ENCODE peak calls at places on chromosomes 6 and 20, in five cellular contexts. B is fibroblast of the aortic adventitia, Z is lung, E is psoas muscle, X is A549. S is an unnamed sample.

GRCh38 chr6:101181006-101181405 is 212.5 kb upstream of the GRIK2 start:
- DNase-seq in B (no peak), Z (no peak), E (no peak), X (no peak), S (no peak)

GRCh38 chr6:127118505-127119360 is at the start of gene RSPO3:
- DNase-seq in B (peak; percentile 42), Z (no peak), E (peak; percentile 38), X (peak; percentile 81), S (no peak)

GRCh38 chr6:106309766-106310373 is 15.7 kb downstream of the ATG5 start:
- DNase-seq in B (peak; percentile 54), Z (no peak), E (no peak), X (no peak), S (no peak)

GRCh38 chr20:57688864-57689263 is 21.0 kb downstream of the PMEPA1 start:
- DNase-seq in B (peak; percentile 32), Z (no peak), E (peak; percentile 54), X (no peak), S (no peak)

GRCh38 chr6:98824163-98824906 is 10.0 kb upstream of the POU3F2 start:
- DNase-seq in B (no peak), Z (no peak), E (no peak), X (no peak), S (no peak)

GRCh38 chr6:21999012-21999528 is 297.8 kb downstream of the PRL start:
- DNase-seq in B (peak; percentile 30), Z (no peak), E (no peak), X (no peak), S (no peak)

GRCh38 chr6:152094992-152095592 is 287.6 kb downstream of the ESR1 start:
- DNase-seq in B (peak; percentile 99), Z (peak; percentile 77), E (peak; percentile 84), X (peak; percentile 89), S (peak; percentile 71)

GRCh38 chr6:137800749-137801148 is 66.3 kb upstream of the TNFAIP3 start:
- DNase-seq in B (no peak), Z (no peak), E (no peak), X (no peak), S (no peak)

GRCh38 chr6:28742668-28743270 is 181.0 kb downstream of the TRIM27 start:
- DNase-seq in B (peak; percentile 43), Z (no peak), E (no peak), X (peak; percentile 91), S (no peak)

GRCh38 chr6:134317471-134318131 is at the start of gene SGK1:
- DNase-seq in B (peak; percentile 62), Z (no peak), E (peak; percentile 21), X (peak; percentile 18), S (no peak)

GRCh38 chr20:588476-588875 is 21.6 kb downstream of the TCF15 start:
- DNase-seq in B (no peak), Z (no peak), E (no peak), X (no peak), S (peak; percentile 3)

GRCh38 chr6:165205632-165206031 is 103.8 kb downstream of the C6orf118 start:
- DNase-seq in B (no peak), Z (no peak), E (no peak), X (no peak), S (no peak)

GRCh38 chr20:635609-636338 is 17.2 kb downstream of the SRXN1 start:
- DNase-seq in B (no peak), Z (no peak), E (no peak), X (no peak), S (no peak)

GRCh38 chr6:132359891-132360290 is 41.4 kb downstream of the MOXD1 start:
- DNase-seq in B (no peak), Z (no peak), E (no peak), X (no peak), S (no peak)

GRCh38 chr6:26251354-26252081 is 113.5 kb upstream of the BTN3A2 start:
- DNase-seq in B (peak; percentile 93), Z (no peak), E (no peak), X (no peak), S (no peak)

GRCh38 chr20:10555865-10556308 is 117.9 kb downstream of the JAG1 start:
- DNase-seq in B (peak; percentile 75), Z (no peak), E (no peak), X (peak; percentile 66), S (no peak)

GRCh38 chr6:13517116-13517515 is 29.7 kb upstream of the GFOD1 start:
- DNase-seq in B (no peak), Z (no peak), E (no peak), X (no peak), S (no peak)

GRCh38 chr6:659179-659578 is 2.3 kb upstream of the HUS1B start:
- DNase-seq in B (no peak), Z (no peak), E (no peak), X (no peak), S (no peak)

GRCh38 chr6:156807028-156807427 is 29.9 kb downstream of the ARID1B start:
- DNase-seq in B (peak; percentile 35), Z (no peak), E (peak; percentile 63), X (no peak), S (peak; percentile 78)

GRCh38 chr20:58246346-58246745 is 17.9 kb upstream of the ANKRD60 start:
- DNase-seq in B (peak; percentile 31), Z (no peak), E (no peak), X (peak; percentile 67), S (no peak)

GRCh38 chr6:148425443-148425842 is 82.8 kb downstream of the SASH1 start:
- DNase-seq in B (no peak), Z (no peak), E (no peak), X (no peak), S (no peak)

GRCh38 chr6:28884423-28885148 is 39.2 kb downstream of the TRIM27 start:
- DNase-seq in B (no peak), Z (no peak), E (no peak), X (no peak), S (no peak)

GRCh38 chr6:81606965-81607381 is 145.5 kb downstream of the TENT5A start:
- DNase-seq in B (peak; percentile 73), Z (no peak), E (no peak), X (no peak), S (no peak)

GRCh38 chr20:17848649-17849048 is 119.9 kb downstream of the SNX5 start:
- DNase-seq in B (no peak), Z (no peak), E (no peak), X (no peak), S (no peak)

GRCh38 chr6:162862462-162862861 is 134.7 kb downstream of the PACRG start:
- DNase-seq in B (no peak), Z (no peak), E (no peak), X (no peak), S (no peak)

GRCh38 chr6:76701610-76702009 is 629.1 kb upstream of the IMPG1 start:
- DNase-seq in B (no peak), Z (no peak), E (no peak), X (no peak), S (no peak)
- TF ChIP-seq CTCF in B (no peak), Z (no peak), E (no peak), X (no peak), S (no peak)

DNA sequence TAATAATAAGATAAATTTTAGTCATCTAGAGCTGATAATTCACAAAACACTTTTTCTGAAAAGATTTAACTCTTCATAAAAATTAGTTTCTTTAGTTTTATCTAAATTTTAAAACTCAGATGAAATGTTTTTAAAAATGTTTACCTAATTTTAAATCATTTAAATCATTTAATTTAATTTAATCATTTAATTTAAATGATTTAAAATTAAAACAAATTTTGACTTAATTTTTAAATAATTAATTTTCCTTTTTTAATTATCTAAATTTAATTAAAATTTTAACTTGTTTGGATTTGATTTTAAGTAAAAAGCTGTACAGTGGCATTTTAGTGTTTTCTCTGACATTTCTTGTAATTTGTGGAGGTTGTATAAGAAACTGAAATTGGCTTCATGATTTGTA is 131.7 kb upstream of the RNF217 start:
- DNase-seq in B (no peak), Z (no peak), E (no peak), X (no peak), S (no peak)
- TF ChIP-seq CTCF in B (no peak), Z (no peak), E (no peak), X (no peak), S (no peak)

GRCh38 chr20:63173552-63174191 is 42.3 kb downstream of the YTHDF1 start:
- DNase-seq in B (no peak), Z (no peak), E (no peak), X (no peak), S (no peak)

GRCh38 chr20:63175031-63175895 is 40.7 kb downstream of the YTHDF1 start:
- DNase-seq in B (no peak), Z (no peak), E (no peak), X (no peak), S (no peak)

GRCh38 chr20:63174309-63175030 is 41.5 kb downstream of the YTHDF1 start:
- DNase-seq in B (no peak), Z (no peak), E (no peak), X (no peak), S (no peak)

GRCh38 chr20:63171991-63172390 is 43.9 kb downstream of the YTHDF1 start:
- DNase-seq in B (no peak), Z (no peak), E (no peak), X (no peak), S (no peak)

GRCh38 chr20:63172726-63173125 is 43.2 kb downstream of the YTHDF1 start:
- DNase-seq in B (no peak), Z (no peak), E (no peak), X (peak; percentile 42), S (no peak)
- TF ChIP-seq CTCF in B (no peak), Z (no peak), E (no peak), X (no peak), S (no peak)

GRCh38 chr6:16227605-16228004 is 10.8 kb upstream of the GMPR start:
- DNase-seq in B (no peak), Z (no peak), E (no peak), X (no peak), S (no peak)
- TF ChIP-seq CTCF in B (no peak), Z (no peak), E (no peak), X (no peak), S (no peak)

GRCh38 chr6:96468681-96469224 is 52.9 kb upstream of the UFL1 start:
- DNase-seq in B (no peak), Z (no peak), E (no peak), X (no peak), S (no peak)
- TF ChIP-seq CTCF in B (no peak), Z (no peak), E (no peak), X (peak; percentile 13), S (no peak)

DNA sequence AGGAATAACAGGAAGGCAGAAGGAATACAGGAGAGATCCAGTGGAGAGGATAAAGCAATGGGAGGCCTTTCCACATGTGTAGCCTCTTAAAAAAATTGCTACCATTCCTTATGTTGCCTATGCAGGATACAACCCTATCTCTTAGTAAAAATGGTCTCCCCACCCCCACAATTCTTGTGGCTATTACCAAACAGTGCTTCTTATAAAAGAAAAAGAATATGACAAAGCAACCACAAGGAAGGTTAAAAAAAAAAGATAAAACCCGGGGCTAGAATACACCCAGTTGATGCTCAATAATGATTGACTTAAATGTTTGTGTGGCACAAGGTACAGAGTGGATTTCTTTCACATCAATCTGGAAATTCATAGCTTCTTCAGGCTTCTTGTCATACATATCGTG is 250.9 kb downstream of the HIVEP2 start:
- DNase-seq in B (peak; percentile 45), Z (no peak), E (no peak), X (no peak), S (no peak)
- TF ChIP-seq CTCF in B (no peak), Z (no peak), E (no peak), X (no peak), S (no peak)

GRCh38 chr6:50145125-50145524 is 95.4 kb upstream of the DEFB112 start:
- DNase-seq in B (no peak), Z (no peak), E (no peak), X (no peak), S (no peak)
- TF ChIP-seq CTCF in B (peak; percentile 23), Z (no peak), E (no peak), X (peak; percentile 22), S (no peak)

GRCh38 chr6:12075067-12075563 is 63.0 kb downstream of the HIVEP1 start:
- DNase-seq in B (peak; percentile 34), Z (no peak), E (no peak), X (no peak), S (no peak)
- TF ChIP-seq CTCF in B (peak; percentile 58), Z (peak; percentile 5), E (peak; percentile 23), X (peak; percentile 37), S (no peak)